ENCODE peak calls at places on chromosomes 3 and 15, in ten cellular contexts. Y, B, J, C, W, S, G, P, X and E are unnamed samples.

GRCh38 chr15:64740361-64741170 is 34.8 kb downstream of the RBPMS2 start:
- DNase-seq in W (no peak), B (peak; percentile 74), C (no peak), S (peak; percentile 12), Y (peak; percentile 50), G (no peak), X (no peak), J (no peak), P (no peak), E (peak; percentile 66)

GRCh38 chr3:17360991-17361390 is 381.4 kb downstream of the TBC1D5 start:
- DNase-seq in G (no peak), J (no peak), S (no peak), P (no peak), C (no peak), X (no peak), B (no peak), Y (no peak), W (no peak), E (peak; percentile 7)

GRCh38 chr3:99504258-99504657 is 134.1 kb upstream of the COL8A1 start:
- DNase-seq in P (no peak), C (no peak), W (no peak), J (no peak), Y (no peak), X (no peak), G (no peak), B (no peak), S (peak; percentile 22), E (no peak)

GRCh38 chr3:157442729-157443128 is 6.1 kb downstream of the PTX3 start:
- DNase-seq in C (no peak), G (no peak), S (peak; percentile 40), X (no peak), P (no peak), Y (no peak), J (no peak), W (no peak), B (no peak), E (peak; percentile 26)

GRCh38 chr3:40978442-40978841 is 220.9 kb upstream of the CTNNB1 start:
- DNase-seq in G (no peak), W (no peak), B (no peak), X (no peak), Y (no peak), J (no peak), C (no peak), S (no peak), P (no peak), E (no peak)

GRCh38 chr3:39937315-39937714 is 127.9 kb downstream of the MYRIP start:
- DNase-seq in W (peak; percentile 98), P (no peak), B (no peak), S (no peak), J (no peak), C (no peak), G (no peak), X (no peak), Y (no peak), E (peak; percentile 6)

GRCh38 chr3:196868297-196868661 is 559 bp downstream of the SENP5 start:
- DNase-seq in Y (peak; percentile 36), G (peak; percentile 11), S (peak; percentile 53), W (no peak), J (peak; percentile 19), B (peak; percentile 17), X (peak; percentile 32), C (no peak), P (no peak), E (peak; percentile 21)

GRCh38 chr15:100842756-100843730 is 36.6 kb upstream of the ALDH1A3 start:
- DNase-seq in X (no peak), B (no peak), W (no peak), C (no peak), S (peak; percentile 72), P (no peak), J (no peak), Y (no peak), G (no peak), E (no peak)

GRCh38 chr3:53624467-53624866 is 130.1 kb downstream of the CACNA1D start:
- DNase-seq in Y (no peak), J (no peak), G (no peak), P (peak; percentile 17), C (no peak), X (no peak), S (no peak), W (no peak), B (no peak), E (no peak)

GRCh38 chr3:5260992-5261501 is 73.5 kb downstream of the EDEM1 start:
- DNase-seq in W (no peak), B (no peak), P (no peak), S (no peak), G (no peak), X (no peak), C (no peak), Y (no peak), J (no peak), E (no peak)

GRCh38 chr3:129625071-129625874 is 18.8 kb upstream of the PLXND1 start:
- DNase-seq in P (no peak), X (no peak), J (no peak), W (no peak), Y (peak; percentile 20), G (no peak), C (no peak), B (no peak), S (peak; percentile 59), E (no peak)

GRCh38 chr3:143120716-143121239 is 1.2 kb downstream of the CHST2 start:
- DNase-seq in J (peak; percentile 53), W (peak; percentile 21), Y (peak; percentile 78), X (no peak), S (peak; percentile 54), P (peak; percentile 27), B (peak; percentile 19), G (peak; percentile 55), C (peak; percentile 75), E (no peak)

GRCh38 chr3:142319912-142320311 is 94.5 kb upstream of the GK5 start:
- DNase-seq in C (no peak), X (no peak), B (no peak), W (no peak), J (no peak), S (no peak), Y (no peak), P (no peak), G (no peak), E (no peak)